ENCODE peak calls at places on chromosomes 2 and 18, in six cellular contexts. Q is cardiac muscle cell, N is HepG2, Z is B cell, A is WERI-Rb-1, G is type B pancreatic cell. E is an unnamed sample.

GRCh38 chr2:239522740-239523119 is 121.9 kb upstream of the HDAC4 start:
- DNase-seq in G (no peak), N (no peak), A (no peak), Q (no peak), Z (no peak), E (no peak)

GRCh38 chr2:85963068-85963467 is 74.3 kb upstream of the ST3GAL5 start:
- DNase-seq in Q (no peak), G (no peak), Z (no peak), N (no peak), A (no peak), E (no peak)

GRCh38 chr2:240359695-240360094 is 75.8 kb upstream of the GPC1 start:
- DNase-seq in G (no peak), A (no peak), N (no peak), Q (no peak), Z (no peak), E (no peak)

GRCh38 chr2:67259581-67260347 is 137.4 kb upstream of the ETAA1 start:
- DNase-seq in Z (no peak), Q (no peak), A (no peak), G (no peak), N (no peak), E (no peak)

GRCh38 chr18:57110295-57110694 is 36.6 kb upstream of the BOD1L2 start:
- DNase-seq in Z (no peak), A (no peak), N (no peak), Q (no peak), G (no peak), E (no peak)

GRCh38 chr2:46097714-46098480 is 199.3 kb upstream of the EPAS1 start:
- DNase-seq in Q (peak; percentile 42), A (no peak), G (no peak), N (peak; percentile 40), Z (no peak), E (no peak)

GRCh38 chr2:241128266-241128665 is 21.0 kb downstream of the PASK start:
- DNase-seq in G (no peak), N (no peak), Z (no peak), A (no peak), Q (no peak), E (no peak)

GRCh38 chr2:215698566-215698965 is 262.7 kb upstream of the FN1 start:
- DNase-seq in G (no peak), N (no peak), A (no peak), Q (no peak), Z (no peak), E (no peak)

GRCh38 chr2:75960134-75961009 is 249.7 kb upstream of the GCFC2 start:
- DNase-seq in A (no peak), G (no peak), Z (no peak), N (no peak), Q (no peak), E (no peak)

GRCh38 chr2:66469219-66469902 is 34.4 kb downstream of the MEIS1 start:
- DNase-seq in G (no peak), N (no peak), Q (peak; percentile 62), A (no peak), Z (no peak), E (no peak)

GRCh38 chr2:240598311-240598911 is 11.9 kb downstream of the CAPN10 start:
- DNase-seq in N (no peak), Z (no peak), G (no peak), A (peak; percentile 3), Q (no peak), E (no peak)

GRCh38 chr2:2265747-2266259 is 65.3 kb downstream of the MYT1L start:
- DNase-seq in G (no peak), Z (no peak), N (no peak), Q (no peak), A (no peak), E (no peak)

GRCh38 chr2:116117845-116118244 is 1675.4 kb downstream of the DPP10 start:
- DNase-seq in A (no peak), Z (no peak), G (no peak), N (no peak), Q (no peak), E (no peak)

GRCh38 chr18:31634331-31634713 is 42.6 kb downstream of the TTR start:
- DNase-seq in A (no peak), Q (no peak), N (no peak), G (no peak), Z (no peak), E (peak; percentile 63)

GRCh38 chr2:49289711-49290110 is 135.4 kb upstream of the FSHR start:
- DNase-seq in Q (no peak), G (no peak), A (no peak), Z (no peak), N (no peak), E (no peak)

GRCh38 chr18:44988821-44989587 is 308.3 kb downstream of the SETBP1 start:
- DNase-seq in G (no peak), Q (no peak), N (no peak), Z (no peak), A (no peak), E (no peak)

GRCh38 chr2:118186110-118186857 is 98.0 kb downstream of the INSIG2 start:
- DNase-seq in A (peak; percentile 73), N (no peak), Z (peak; percentile 92), Q (peak; percentile 92), G (peak; percentile 89), E (peak; percentile 93)

GRCh38 chr2:128833628-128834027 is 515.0 kb upstream of the HS6ST1 start:
- DNase-seq in G (no peak), N (no peak), Q (no peak), Z (no peak), A (no peak), E (no peak)

GRCh38 chr2:2389215-2389614 is 58.1 kb upstream of the MYT1L start:
- DNase-seq in G (no peak), A (no peak), N (no peak), Z (no peak), Q (no peak), E (no peak)

GRCh38 chr2:23330214-23330613 is 54.8 kb upstream of the KLHL29 start:
- DNase-seq in Z (no peak), N (no peak), Q (peak; percentile 60), G (no peak), A (peak; percentile 31), E (no peak)

GRCh38 chr2:227454323-227454860 is 17.6 kb upstream of the AGFG1 start:
- DNase-seq in Q (no peak), Z (no peak), G (no peak), A (no peak), N (peak; percentile 87), E (no peak)

GRCh38 chr2:128273469-128274081 is 45.1 kb downstream of the HS6ST1 start:
- DNase-seq in G (no peak), Z (peak; percentile 9), Q (no peak), N (no peak), A (peak; percentile 5), E (no peak)

GRCh38 chr2:159317392-159318088 is 31.0 kb upstream of the WDSUB1 start:
- DNase-seq in N (no peak), A (no peak), Q (no peak), Z (no peak), G (no peak), E (no peak)

DNA sequence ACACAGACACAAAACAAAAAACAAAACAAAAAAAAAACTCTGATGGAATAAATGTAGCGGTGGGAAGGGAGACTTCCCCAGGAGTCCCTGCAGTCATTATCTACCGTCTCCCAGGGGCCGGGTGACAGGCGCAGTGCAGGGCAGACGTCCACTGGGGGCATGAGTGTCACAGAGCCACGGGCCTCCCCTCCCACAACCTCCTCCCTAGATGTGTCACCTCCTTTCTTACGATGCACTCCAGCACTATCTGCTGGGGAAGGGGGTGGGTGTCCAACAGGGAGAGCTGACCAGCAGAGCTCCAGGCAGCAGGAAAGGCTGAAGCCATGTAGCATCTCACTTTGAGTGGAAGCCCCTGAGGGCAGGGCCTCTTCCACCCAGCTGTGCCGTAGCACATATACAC is 84.5 kb downstream of the LONRF2 start:
- DNase-seq in N (no peak), G (no peak), Q (peak; percentile 25), Z (no peak), A (peak; percentile 23), E (no peak)
- TF ChIP-seq CTCF in N (no peak), G (no peak), Q (no peak), Z (no peak), A (peak; percentile 60), E (no peak)

GRCh38 chr2:160406591-160407392 is 86.8 kb downstream of the RBMS1 start:
- DNase-seq in A (peak; percentile 35), N (peak; percentile 35), Q (peak; percentile 54), G (peak; percentile 73), Z (peak; percentile 81), E (peak; percentile 56)

GRCh38 chr2:160408205-160408561 is 85.4 kb downstream of the RBMS1 start:
- DNase-seq in G (no peak), Z (no peak), N (no peak), A (no peak), Q (no peak), E (no peak)

GRCh38 chr2:160407393-160408204 is 86.0 kb downstream of the RBMS1 start:
- DNase-seq in Q (peak; percentile 66), N (peak; percentile 31), A (peak; percentile 40), Z (peak; percentile 85), G (peak; percentile 77), E (peak; percentile 50)

GRCh38 chr2:160409480-160409879 is 84.1 kb downstream of the RBMS1 start:
- DNase-seq in Q (no peak), N (no peak), Z (no peak), A (no peak), G (no peak), E (no peak)

DNA sequence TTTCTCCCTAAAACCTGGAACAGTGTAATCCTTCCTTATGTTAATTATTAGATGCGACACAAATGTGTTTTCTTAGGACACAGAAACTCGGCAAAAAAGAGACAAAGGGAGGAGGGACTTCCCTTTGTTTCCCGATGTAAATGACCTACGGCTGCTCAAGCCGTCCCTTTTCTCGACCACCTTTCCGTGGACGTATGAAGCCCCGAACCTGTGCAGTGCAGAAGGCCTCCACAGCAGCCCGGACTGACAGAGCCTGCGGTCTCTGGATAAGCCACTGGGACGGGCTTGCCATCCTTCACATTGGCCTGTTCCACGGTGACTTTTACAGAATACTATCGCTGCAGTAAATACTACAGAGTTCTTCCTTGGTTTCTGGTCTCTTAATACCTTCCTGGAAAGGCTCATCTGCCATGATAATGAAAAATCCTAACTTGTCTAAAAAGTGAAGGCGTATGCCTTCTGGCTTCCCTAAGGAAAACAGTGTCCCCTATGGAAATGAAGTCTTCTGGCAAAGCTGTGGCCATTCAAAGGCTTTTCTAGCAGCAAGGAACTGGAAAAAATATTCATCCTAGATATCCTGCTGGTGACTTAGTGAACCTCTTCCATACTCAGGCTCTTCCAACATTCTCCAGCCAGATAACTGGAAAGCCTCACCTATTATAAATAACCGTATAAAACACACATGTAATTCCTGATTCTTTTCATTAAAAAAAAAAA is 84.9 kb downstream of the RBMS1 start:
- DNase-seq in G (no peak), N (no peak), Q (no peak), Z (no peak), A (no peak), E (no peak)
- TF ChIP-seq CTCF in G (peak; percentile 61), N (no peak), Q (peak; percentile 10), Z (no peak), A (no peak), E (no peak)

GRCh38 chr18:12307251-12307736 is 747 bp upstream of the TUBB6 start:
- DNase-seq in Z (peak; percentile 70), A (no peak), G (no peak), N (no peak), Q (peak; percentile 57), E (peak; percentile 47)
- TF ChIP-seq CTCF in Z (no peak), A (no peak), G (no peak), N (no peak), Q (peak; percentile 25), E (peak; percentile 32)

GRCh38 chr2:234583331-234583730 is 86.5 kb upstream of the ARL4C start:
- DNase-seq in N (no peak), G (no peak), Q (no peak), Z (no peak), A (no peak), E (no peak)
- TF ChIP-seq CTCF in N (no peak), G (no peak), Q (no peak), Z (no peak), A (no peak), E (no peak)